ENCODE peak calls at places on chromosomes 2 and 18, in four cellular contexts. F is GM19239, H is A549, V is NCI-H460. L is an unnamed sample.

GRCh38 chr2:233453916-233454315 is 99.6 kb downstream of the DGKD start:
- DNase-seq in V (no peak), F (no peak), H (no peak), L (no peak)

GRCh38 chr2:117942958-117943672 is 70.8 kb downstream of the CCDC93 start:
- DNase-seq in V (no peak), H (no peak), F (no peak), L (no peak)

GRCh38 chr2:158179660-158180059 is 78.0 kb downstream of the UPP2 start:
- DNase-seq in H (peak; percentile 18), V (peak; percentile 8), F (no peak), L (no peak)

GRCh38 chr2:217289153-217289908 is 429.5 kb upstream of the TNP1 start:
- DNase-seq in H (no peak), V (no peak), F (no peak), L (no peak)

GRCh38 chr2:137862651-137863050 is 101.6 kb upstream of the HNMT start:
- DNase-seq in H (no peak), V (no peak), F (no peak), L (no peak)

GRCh38 chr2:222290691-222291484 is 7.9 kb downstream of the PAX3 start:
- DNase-seq in V (no peak), F (no peak), H (peak; percentile 9), L (no peak)

GRCh38 chr2:241237949-241238371 is 49.5 kb downstream of the ANO7 start:
- DNase-seq in H (no peak), V (no peak), F (no peak), L (no peak)

GRCh38 chr2:66463206-66463605 is 28.3 kb downstream of the MEIS1 start:
- DNase-seq in V (no peak), H (no peak), F (no peak), L (no peak)

GRCh38 chr2:223815186-223815883 is 22.0 kb downstream of the AP1S3 start:
- DNase-seq in V (peak; percentile 55), F (no peak), H (peak; percentile 74), L (no peak)

GRCh38 chr2:85470850-85471800 is 52.6 kb downstream of the SH2D6 start:
- DNase-seq in H (peak; percentile 85), V (no peak), F (no peak), L (no peak)

GRCh38 chr2:147231081-147231480 is 613.7 kb upstream of the ACVR2A start:
- DNase-seq in H (no peak), V (no peak), F (no peak), L (no peak)

GRCh38 chr2:137888845-137889244 is 75.4 kb upstream of the HNMT start:
- DNase-seq in F (no peak), H (peak; percentile 61), V (peak; percentile 34), L (no peak)

GRCh38 chr18:2536493-2536892 is 34.8 kb downstream of the METTL4 start:
- DNase-seq in F (no peak), V (no peak), H (peak; percentile 47), L (no peak)

GRCh38 chr2:64888591-64889309 is 100.4 kb upstream of the SLC1A4 start:
- DNase-seq in V (peak; percentile 73), H (peak; percentile 85), F (no peak), L (no peak)

GRCh38 chr2:178111743-178112142 is 494 bp upstream of the RBM45 start:
- DNase-seq in F (no peak), V (no peak), H (no peak), L (no peak)

GRCh38 chr2:46066116-46066515 is 231.1 kb upstream of the EPAS1 start:
- DNase-seq in V (no peak), F (no peak), H (no peak), L (no peak)

GRCh38 chr18:39199231-39199855 is 1633.7 kb upstream of the CELF4 start:
- DNase-seq in F (no peak), H (no peak), V (no peak), L (no peak)

GRCh38 chr2:69694894-69695849 is 46.8 kb upstream of the ANXA4 start:
- DNase-seq in H (peak; percentile 78), F (no peak), V (no peak), L (no peak)

GRCh38 chr2:29920631-29921559 is 491 bp downstream of the ALK start:
- DNase-seq in F (no peak), H (peak; percentile 50), V (no peak), L (no peak)

GRCh38 chr18:63758616-63759015 is 16.6 kb upstream of the SERPINB7 start:
- DNase-seq in F (no peak), V (no peak), H (no peak), L (no peak)

GRCh38 chr2:38406597-38407110 is 29.6 kb upstream of the ATL2 start:
- DNase-seq in V (no peak), F (peak; percentile 38), H (no peak), L (no peak)

GRCh38 chr2:217064234-217065103 is 204.6 kb upstream of the TNP1 start:
- DNase-seq in F (no peak), V (no peak), H (no peak), L (no peak)

GRCh38 chr18:72674710-72675109 is 130.6 kb upstream of the CBLN2 start:
- DNase-seq in H (no peak), F (no peak), V (no peak), L (peak; percentile 89)

GRCh38 chr18:77039196-77040140 is 93.1 kb downstream of the MBP start:
- DNase-seq in H (no peak), V (no peak), F (no peak), L (no peak)

GRCh38 chr18:40048886-40049650 is 1906.0 kb upstream of the PIK3C3 start:
- DNase-seq in V (no peak), F (no peak), H (no peak), L (no peak)

GRCh38 chr2:14690926-14691325 is 58.4 kb downstream of the LRATD1 start:
- DNase-seq in H (no peak), V (no peak), F (no peak), L (no peak)

GRCh38 chr18:49510393-49511115 is 23.5 kb upstream of the C18orf32 start:
- DNase-seq in H (peak; percentile 54), F (peak; percentile 38), V (no peak), L (no peak)